ENCODE peak calls at places on chromosomes 16 and 17, in eight cellular contexts. B, U, K, I, O, Q, T and S are unnamed samples.

GRCh38 chr17:76727745-76728456 is 1.3 kb downstream of the METTL23 start:
- DNase-seq in B (no peak), U (peak; percentile 66), K (no peak), I (no peak), O (no peak), Q (peak; percentile 33), T (peak; percentile 35), S (no peak)

GRCh38 chr16:89325861-89326471 is 108.5 kb downstream of the ZNF778 start:
- DNase-seq in B (peak; percentile 50), U (peak; percentile 87), K (no peak), I (no peak), O (peak; percentile 33), Q (peak; percentile 91), T (no peak), S (peak; percentile 59)

GRCh38 chr17:28675980-28676379 is 14.0 kb downstream of the SUPT6H start:
- DNase-seq in B (no peak), U (no peak), K (no peak), I (no peak), O (peak; percentile 43), Q (no peak), T (no peak), S (no peak)

GRCh38 chr17:31394544-31394943 is 3.1 kb downstream of the RAB11FIP4 start:
- DNase-seq in B (no peak), U (no peak), K (peak; percentile 22), I (no peak), O (no peak), Q (peak; percentile 79), T (no peak), S (peak; percentile 38)

GRCh38 chr17:57948555-57949420 is 6.4 kb downstream of the CUEDC1 start:
- DNase-seq in B (no peak), U (peak; percentile 75), K (no peak), I (no peak), O (no peak), Q (peak; percentile 99), T (no peak), S (peak; percentile 93)

GRCh38 chr17:45353047-45353446 is 36.2 kb upstream of the MAP3K14 start:
- DNase-seq in B (no peak), U (peak; percentile 12), K (no peak), I (no peak), O (no peak), Q (no peak), T (no peak), S (no peak)

GRCh38 chr17:69018022-69018615 is 42.6 kb downstream of the ABCA9 start:
- DNase-seq in B (no peak), U (no peak), K (no peak), I (no peak), O (no peak), Q (no peak), T (no peak), S (no peak)

GRCh38 chr17:58991718-58992331 is 114.9 kb downstream of the TRIM37 start:
- DNase-seq in B (no peak), U (no peak), K (no peak), I (no peak), O (no peak), Q (peak; percentile 92), T (no peak), S (no peak)

GRCh38 chr17:45046536-45047125 is 4.8 kb downstream of the DCAKD start:
- DNase-seq in B (no peak), U (no peak), K (no peak), I (no peak), O (no peak), Q (peak; percentile 25), T (no peak), S (no peak)

GRCh38 chr17:50950002-50950877 is 84.1 kb upstream of the TOB1 start:
- DNase-seq in B (peak; percentile 84), U (peak; percentile 91), K (peak; percentile 54), I (peak; percentile 20), O (peak; percentile 64), Q (peak; percentile 95), T (peak; percentile 36), S (peak; percentile 75)

GRCh38 chr16:66289051-66289680 is 77.3 kb upstream of the CDH5 start:
- DNase-seq in B (no peak), U (peak; percentile 52), K (no peak), I (no peak), O (no peak), Q (no peak), T (no peak), S (no peak)

GRCh38 chr17:50850640-50851039 is 15.3 kb downstream of the WFIKKN2 start:
- DNase-seq in B (no peak), U (no peak), K (no peak), I (no peak), O (no peak), Q (no peak), T (no peak), S (no peak)